ENCODE peak calls at places on chromosome 1, in four cellular contexts. One of them, this sample, is unnamed.

GRCh38 chr1:79043506-79043905 is 37.0 kb upstream of the ADGRL4 start:
- DNase-seq in H9: no peak
- DNase-seq in mesendoderm: peak; percentile 44
- DNase-seq in IMR-90: peak; percentile 55
- DNase-seq in this sample: no peak

GRCh38 chr1:91751281-91751680 is 134.7 kb downstream of the TGFBR3 start:
- DNase-seq in H9: no peak
- DNase-seq in mesendoderm: no peak
- DNase-seq in IMR-90: peak; percentile 51
- DNase-seq in this sample: no peak

GRCh38 chr1:67214420-67215174 is 48.3 kb downstream of the IL23R start:
- DNase-seq in H9: no peak
- DNase-seq in mesendoderm: peak; percentile 19
- DNase-seq in IMR-90: peak; percentile 29
- DNase-seq in this sample: no peak

GRCh38 chr1:214957330-214958137 is 125.0 kb upstream of the KCNK2 start:
- DNase-seq in H9: no peak
- DNase-seq in mesendoderm: peak; percentile 37
- DNase-seq in IMR-90: peak; percentile 100
- DNase-seq in this sample: no peak

GRCh38 chr1:201282931-201283829 is at the start of gene PKP1:
- DNase-seq in H9: peak; percentile 69
- DNase-seq in mesendoderm: peak; percentile 39
- DNase-seq in IMR-90: peak; percentile 10
- DNase-seq in this sample: peak; percentile 79

GRCh38 chr1:34500451-34500850 is 254.4 kb upstream of the GJB5 start:
- DNase-seq in H9: peak; percentile 60
- DNase-seq in mesendoderm: peak; percentile 52
- DNase-seq in IMR-90: no peak
- DNase-seq in this sample: no peak

GRCh38 chr1:23478896-23479790 is 4.8 kb downstream of the ASAP3 start:
- DNase-seq in H9: no peak
- DNase-seq in mesendoderm: no peak
- DNase-seq in IMR-90: peak; percentile 72
- DNase-seq in this sample: no peak

GRCh38 chr1:11337536-11338350 is 64.7 kb downstream of the UBIAD1 start:
- DNase-seq in H9: peak; percentile 80
- DNase-seq in mesendoderm: peak; percentile 61
- DNase-seq in IMR-90: no peak
- DNase-seq in this sample: peak; percentile 89

GRCh38 chr1:39262802-39263201 is 58.3 kb downstream of the MACF1 start:
- DNase-seq in H9: no peak
- DNase-seq in mesendoderm: no peak
- DNase-seq in IMR-90: no peak
- DNase-seq in this sample: no peak

GRCh38 chr1:77407738-77408375 is 126.0 kb downstream of the AK5 start:
- DNase-seq in H9: no peak
- DNase-seq in mesendoderm: no peak
- DNase-seq in IMR-90: peak; percentile 29
- DNase-seq in this sample: no peak

GRCh38 chr1:204591473-204592090 is 75.4 kb downstream of the MDM4 start:
- DNase-seq in H9: no peak
- DNase-seq in mesendoderm: no peak
- DNase-seq in IMR-90: peak; percentile 76
- DNase-seq in this sample: no peak

GRCh38 chr1:13965770-13966398 is 265.9 kb downstream of the PRDM2 start:
- DNase-seq in H9: peak; percentile 82
- DNase-seq in mesendoderm: peak; percentile 81
- DNase-seq in IMR-90: peak; percentile 26
- DNase-seq in this sample: peak; percentile 33

GRCh38 chr1:245085508-245086095 is 69.2 kb upstream of the KIF26B start:
- DNase-seq in H9: no peak
- DNase-seq in mesendoderm: no peak
- DNase-seq in IMR-90: peak; percentile 97
- DNase-seq in this sample: no peak

GRCh38 chr1:222641269-222641948 is 23.5 kb downstream of the MIA3 start:
- DNase-seq in H9: no peak
- DNase-seq in mesendoderm: peak; percentile 59
- DNase-seq in IMR-90: no peak
- DNase-seq in this sample: no peak

GRCh38 chr1:228013322-228014234 is 6.8 kb downstream of the WNT3A start:
- DNase-seq in H9: no peak
- DNase-seq in mesendoderm: no peak
- DNase-seq in IMR-90: no peak
- DNase-seq in this sample: no peak

GRCh38 chr1:155242805-155243358 is 12.4 kb downstream of the ENTREP3 start:
- DNase-seq in H9: no peak
- DNase-seq in mesendoderm: no peak
- DNase-seq in IMR-90: no peak
- DNase-seq in this sample: no peak

GRCh38 chr1:159879136-159879535 is 16.7 kb upstream of the VSIG8 start:
- DNase-seq in H9: no peak
- DNase-seq in mesendoderm: no peak
- DNase-seq in IMR-90: peak; percentile 33
- DNase-seq in this sample: no peak

DNA sequence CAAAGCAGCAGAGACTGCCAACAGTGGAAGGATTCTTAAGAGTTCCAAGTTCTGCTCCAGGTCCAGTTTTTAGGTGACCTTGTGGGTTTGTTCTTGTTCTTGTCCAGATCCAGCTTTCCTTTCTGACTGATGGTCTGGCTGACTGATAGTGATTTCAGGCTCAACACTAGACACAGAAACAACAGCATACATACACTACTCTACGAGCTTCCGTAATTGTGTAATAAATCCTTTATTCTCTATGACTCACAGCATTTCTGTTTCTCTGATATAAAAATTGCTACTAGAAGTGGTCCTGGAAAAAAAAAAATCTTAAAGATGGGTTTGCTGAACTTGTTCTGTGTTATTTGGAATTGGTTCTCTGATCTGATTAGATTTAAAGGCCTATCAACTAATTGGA is 62.2 kb upstream of the PTCH2 start:
- DNase-seq in H9: no peak
- DNase-seq in mesendoderm: no peak
- DNase-seq in IMR-90: peak; percentile 32
- DNase-seq in this sample: no peak
- H4K5ac ChIP-seq in H9: no peak overlapping the region
- H4K5ac ChIP-seq in mesendoderm: no peak overlapping the region
- H4K5ac ChIP-seq in IMR-90: no peak overlapping the region
- H4K5ac ChIP-seq in this sample: no peak overlapping the region

GRCh38 chr1:55073187-55073916 is 34.0 kb downstream of the PCSK9 start:
- DNase-seq in H9: no peak
- DNase-seq in mesendoderm: no peak
- DNase-seq in IMR-90: no peak
- DNase-seq in this sample: no peak
- H4K5ac ChIP-seq in H9: no peak overlapping the region
- H4K5ac ChIP-seq in mesendoderm: no peak overlapping the region
- H4K5ac ChIP-seq in IMR-90: no peak overlapping the region
- H4K5ac ChIP-seq in this sample: no peak overlapping the region

GRCh38 chr1:9391620-9392019 is 98.9 kb downstream of the SPSB1 start:
- DNase-seq in H9: no peak
- DNase-seq in mesendoderm: no peak
- DNase-seq in IMR-90: no peak
- DNase-seq in this sample: no peak

GRCh38 chr1:9394010-9394409 is 101.3 kb downstream of the SPSB1 start:
- DNase-seq in H9: no peak
- DNase-seq in mesendoderm: no peak
- DNase-seq in IMR-90: no peak
- DNase-seq in this sample: no peak

GRCh38 chr1:9397984-9398526 is 105.4 kb downstream of the SPSB1 start:
- DNase-seq in H9: no peak
- DNase-seq in mesendoderm: no peak
- DNase-seq in IMR-90: peak; percentile 62
- DNase-seq in this sample: no peak

GRCh38 chr1:9397047-9397446 is 104.4 kb downstream of the SPSB1 start:
- DNase-seq in H9: no peak
- DNase-seq in mesendoderm: no peak
- DNase-seq in IMR-90: no peak
- DNase-seq in this sample: no peak

DNA sequence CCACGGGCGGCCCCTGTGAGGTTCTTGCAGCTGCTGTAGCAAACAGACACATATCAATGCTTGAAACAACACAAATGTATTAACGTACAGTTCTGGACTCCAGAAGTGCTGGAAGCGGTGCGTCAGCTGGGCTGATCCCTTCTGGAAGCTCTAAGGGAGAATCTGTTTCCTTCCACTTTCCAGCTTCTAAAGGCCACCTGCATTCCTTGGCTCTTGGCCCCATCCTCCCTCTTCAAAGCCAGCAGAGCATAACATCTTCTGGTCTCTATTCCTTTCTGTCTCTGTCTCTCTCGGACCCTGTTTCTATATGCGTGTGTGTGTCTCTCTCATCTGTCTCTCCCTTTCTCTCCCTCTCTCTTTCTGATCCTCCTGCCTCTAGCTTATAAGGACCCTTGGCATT is 102.3 kb downstream of the SPSB1 start:
- DNase-seq in H9: no peak
- DNase-seq in mesendoderm: no peak
- DNase-seq in IMR-90: no peak
- DNase-seq in this sample: no peak
- H4K5ac ChIP-seq in H9: no peak overlapping the region
- H4K5ac ChIP-seq in mesendoderm: no peak overlapping the region
- H4K5ac ChIP-seq in IMR-90: no peak overlapping the region
- H4K5ac ChIP-seq in this sample: no peak overlapping the region

DNA sequence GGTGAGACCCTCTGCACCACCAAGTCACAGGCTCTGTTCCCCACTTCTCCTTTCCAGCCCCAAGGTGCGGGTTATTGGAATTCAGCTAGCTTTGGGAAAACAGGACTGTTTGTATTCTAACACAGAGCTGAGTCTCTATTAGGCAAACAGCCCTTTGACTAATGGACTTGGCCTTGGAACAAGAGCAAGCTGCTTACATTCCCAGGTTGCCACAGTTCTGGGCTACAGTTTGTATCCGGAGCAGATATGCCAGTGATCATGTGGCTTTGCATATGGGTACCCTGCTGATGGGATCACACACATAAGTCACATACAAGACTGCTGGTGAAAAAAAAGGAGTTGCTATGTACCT is 110.5 kb upstream of the COA6 start:
- DNase-seq in H9: no peak
- DNase-seq in mesendoderm: no peak
- DNase-seq in IMR-90: peak; percentile 19
- DNase-seq in this sample: no peak
- H4K5ac ChIP-seq in H9: no peak overlapping the region
- H4K5ac ChIP-seq in mesendoderm: no peak overlapping the region
- H4K5ac ChIP-seq in IMR-90: no peak overlapping the region
- H4K5ac ChIP-seq in this sample: no peak overlapping the region

This sample was measured in H1.